ENCODE peak calls at places on chromosomes 4 and X, in four cellular contexts. T is fibroblast of lung; Y is activated T-cell treated with anti-CD3 and anti-CD28 coated beads for 24 hours; S is CD8-positive, alpha-beta memory T cell. C is an unnamed sample.

GRCh38 chr4:162791321-162791720 is 375.4 kb downstream of the NAF1 start:
- DNase-seq in T (peak), Y (no peak), S (no peak), C (no peak)

GRCh38 chr4:78645853-78646757 is 94.5 kb downstream of the ANXA3 start:
- DNase-seq in T (peak), Y (no peak), S (no peak), C (no peak)

GRCh38 chr4:116055857-116056827 is 942.7 kb upstream of the NDST4 start:
- DNase-seq in T (peak), Y (no peak), S (no peak), C (no peak)

GRCh38 chrX:107577933-107578332 is 50.4 kb upstream of the PRPS1 start:
- DNase-seq in T (no peak), Y (no peak), S (no peak), C (no peak)

GRCh38 chr4:100278567-100278966 is 88.3 kb upstream of the DDIT4L start:
- DNase-seq in T (no peak), Y (no peak), S (no peak), C (no peak)

GRCh38 chrX:109270580-109271484 is 211.1 kb downstream of the GUCY2F start:
- DNase-seq in T (peak), Y (no peak), S (no peak), C (no peak)

GRCh38 chr4:28845158-28845557 is 1875.0 kb upstream of the PCDH7 start:
- DNase-seq in T (no peak), Y (no peak), S (no peak), C (no peak)

GRCh38 chr4:17066972-17067371 is 168.5 kb upstream of the LDB2 start:
- DNase-seq in T (peak), Y (no peak), S (no peak), C (no peak)

GRCh38 chrX:48971325-48972213 is at the start of gene KCND1:
- DNase-seq in T (peak), Y (no peak), S (no peak), C (no peak)

GRCh38 chrX:77087529-77088169 is 359.5 kb upstream of the FGF16 start:
- DNase-seq in T (peak), Y (no peak), S (no peak), C (no peak)

GRCh38 chrX:12894074-12894691 is 12.2 kb upstream of the TLR8 start:
- DNase-seq in T (no peak), Y (peak), S (peak), C (peak)

GRCh38 chrX:115940888-115941332 is 229.6 kb upstream of the AGTR2 start:
- DNase-seq in T (peak), Y (no peak), S (peak), C (peak)

GRCh38 chr4:14196141-14196540 is 568.6 kb upstream of the BOD1L1 start:
- DNase-seq in T (peak), Y (no peak), S (no peak), C (no peak)

GRCh38 chr4:40763228-40763716 is 13.5 kb downstream of the NSUN7 start:
- DNase-seq in T (peak), Y (peak), S (no peak), C (no peak)

GRCh38 chrX:16712116-16712824 is at the start of gene CTPS2:
- DNase-seq in T (peak), Y (peak), S (peak), C (peak)

GRCh38 chrX:20355187-20355586 is 88.5 kb upstream of the RPS6KA3 start:
- DNase-seq in T (no peak), Y (no peak), S (no peak), C (no peak)

GRCh38 chrX:2703991-2704369 is 12.9 kb downstream of the CD99 start:
- DNase-seq in T (peak), Y (no peak), S (no peak), C (no peak)

GRCh38 chr4:26088433-26088928 is 174.5 kb downstream of the SMIM20 start:
- DNase-seq in T (peak), Y (peak), S (no peak), C (peak)

GRCh38 chrX:49172280-49172780 is 632 bp downstream of the PLP2 start:
- DNase-seq in T (peak), Y (peak), S (peak), C (peak)

GRCh38 chr4:145132521-145133098 is 34.5 kb downstream of the ABCE1 start:
- DNase-seq in T (peak), Y (no peak), S (no peak), C (peak)

GRCh38 chr4:39429476-39430310 is 23.0 kb downstream of the KLB start:
- DNase-seq in T (no peak), Y (no peak), S (no peak), C (no peak)

GRCh38 chrX:20237864-20238263 is 28.8 kb downstream of the RPS6KA3 start:
- DNase-seq in T (peak), Y (no peak), S (no peak), C (no peak)